ENCODE peak calls at places on chromosomes 2 and 18, in eight cellular contexts. One of them, this sample, is unnamed.

GRCh38 chr2:130183500-130184373 is 1.7 kb downstream of the MZT2B start:
- DNase-seq in epithelial cell of esophagus: no peak
- DNase-seq in fibroblast of lung: peak; percentile 33
- DNase-seq in choroid plexus epithelial cell: peak; percentile 59
- DNase-seq in activated T-helper 9 cell treated with anti-CD3 and anti-CD28 coated beads, Interleukin-2, amount 50 U/mL, for 16 hours: no peak
- DNase-seq in stimulated activated CD4-positive, alpha-beta T cell treated with anti-CD3 and anti-CD28 coated beads, Interleukin-15, amount 100 ng/mL, for 24 hours: no peak
- DNase-seq in activated T-cell treated with anti-CD3 and anti-CD28 coated beads for 24 hours: no peak
- DNase-seq in NCI-H345: no peak
- DNase-seq in this sample: no peak

GRCh38 chr2:100161940-100162620 is 19.7 kb upstream of the AFF3 start:
- DNase-seq in epithelial cell of esophagus: no peak
- DNase-seq in fibroblast of lung: no peak
- DNase-seq in choroid plexus epithelial cell: no peak
- DNase-seq in activated T-helper 9 cell treated with anti-CD3 and anti-CD28 coated beads, Interleukin-2, amount 50 U/mL, for 16 hours: no peak
- DNase-seq in stimulated activated CD4-positive, alpha-beta T cell treated with anti-CD3 and anti-CD28 coated beads, Interleukin-15, amount 100 ng/mL, for 24 hours: no peak
- DNase-seq in activated T-cell treated with anti-CD3 and anti-CD28 coated beads for 24 hours: no peak
- DNase-seq in NCI-H345: no peak
- DNase-seq in this sample: no peak

GRCh38 chr2:174794851-174795374 is 30.6 kb upstream of the CHRNA1 start:
- DNase-seq in epithelial cell of esophagus: no peak
- DNase-seq in fibroblast of lung: peak; percentile 40
- DNase-seq in choroid plexus epithelial cell: peak; percentile 40
- DNase-seq in activated T-helper 9 cell treated with anti-CD3 and anti-CD28 coated beads, Interleukin-2, amount 50 U/mL, for 16 hours: no peak
- DNase-seq in stimulated activated CD4-positive, alpha-beta T cell treated with anti-CD3 and anti-CD28 coated beads, Interleukin-15, amount 100 ng/mL, for 24 hours: peak; percentile 33
- DNase-seq in activated T-cell treated with anti-CD3 and anti-CD28 coated beads for 24 hours: no peak
- DNase-seq in NCI-H345: no peak
- DNase-seq in this sample: no peak

GRCh38 chr2:81481242-81481993 is 1176.9 kb upstream of the LRRTM1 start:
- DNase-seq in epithelial cell of esophagus: no peak
- DNase-seq in fibroblast of lung: no peak
- DNase-seq in choroid plexus epithelial cell: no peak
- DNase-seq in activated T-helper 9 cell treated with anti-CD3 and anti-CD28 coated beads, Interleukin-2, amount 50 U/mL, for 16 hours: no peak
- DNase-seq in stimulated activated CD4-positive, alpha-beta T cell treated with anti-CD3 and anti-CD28 coated beads, Interleukin-15, amount 100 ng/mL, for 24 hours: no peak
- DNase-seq in activated T-cell treated with anti-CD3 and anti-CD28 coated beads for 24 hours: no peak
- DNase-seq in NCI-H345: no peak
- DNase-seq in this sample: no peak

GRCh38 chr18:45370190-45371010 is 244.9 kb upstream of the SLC14A2 start:
- DNase-seq in epithelial cell of esophagus: no peak
- DNase-seq in fibroblast of lung: peak; percentile 18
- DNase-seq in choroid plexus epithelial cell: peak; percentile 1
- DNase-seq in activated T-helper 9 cell treated with anti-CD3 and anti-CD28 coated beads, Interleukin-2, amount 50 U/mL, for 16 hours: no peak
- DNase-seq in stimulated activated CD4-positive, alpha-beta T cell treated with anti-CD3 and anti-CD28 coated beads, Interleukin-15, amount 100 ng/mL, for 24 hours: no peak
- DNase-seq in activated T-cell treated with anti-CD3 and anti-CD28 coated beads for 24 hours: no peak
- DNase-seq in NCI-H345: peak; percentile 20
- DNase-seq in this sample: no peak

GRCh38 chr2:226223704-226224103 is 575.9 kb downstream of the IRS1 start:
- DNase-seq in epithelial cell of esophagus: no peak
- DNase-seq in fibroblast of lung: no peak
- DNase-seq in choroid plexus epithelial cell: no peak
- DNase-seq in activated T-helper 9 cell treated with anti-CD3 and anti-CD28 coated beads, Interleukin-2, amount 50 U/mL, for 16 hours: no peak
- DNase-seq in stimulated activated CD4-positive, alpha-beta T cell treated with anti-CD3 and anti-CD28 coated beads, Interleukin-15, amount 100 ng/mL, for 24 hours: no peak
- DNase-seq in activated T-cell treated with anti-CD3 and anti-CD28 coated beads for 24 hours: no peak
- DNase-seq in NCI-H345: no peak
- DNase-seq in this sample: no peak

GRCh38 chr2:54456526-54457325 is 599 bp downstream of the SPTBN1 start:
- DNase-seq in epithelial cell of esophagus: peak; percentile 24
- DNase-seq in fibroblast of lung: peak; percentile 47
- DNase-seq in choroid plexus epithelial cell: no peak
- DNase-seq in activated T-helper 9 cell treated with anti-CD3 and anti-CD28 coated beads, Interleukin-2, amount 50 U/mL, for 16 hours: no peak
- DNase-seq in stimulated activated CD4-positive, alpha-beta T cell treated with anti-CD3 and anti-CD28 coated beads, Interleukin-15, amount 100 ng/mL, for 24 hours: peak; percentile 30
- DNase-seq in activated T-cell treated with anti-CD3 and anti-CD28 coated beads for 24 hours: no peak
- DNase-seq in NCI-H345: peak; percentile 69
- DNase-seq in this sample: peak; percentile 44

GRCh38 chr2:143078106-143078505 is 51.1 kb upstream of the ARHGAP15 start:
- DNase-seq in epithelial cell of esophagus: no peak
- DNase-seq in fibroblast of lung: no peak
- DNase-seq in choroid plexus epithelial cell: no peak
- DNase-seq in activated T-helper 9 cell treated with anti-CD3 and anti-CD28 coated beads, Interleukin-2, amount 50 U/mL, for 16 hours: no peak
- DNase-seq in stimulated activated CD4-positive, alpha-beta T cell treated with anti-CD3 and anti-CD28 coated beads, Interleukin-15, amount 100 ng/mL, for 24 hours: no peak
- DNase-seq in activated T-cell treated with anti-CD3 and anti-CD28 coated beads for 24 hours: no peak
- DNase-seq in NCI-H345: no peak
- DNase-seq in this sample: no peak

GRCh38 chr2:150732064-150732463 is 244.6 kb upstream of the RND3 start:
- DNase-seq in epithelial cell of esophagus: peak; percentile 78
- DNase-seq in fibroblast of lung: peak; percentile 36
- DNase-seq in choroid plexus epithelial cell: peak; percentile 43
- DNase-seq in activated T-helper 9 cell treated with anti-CD3 and anti-CD28 coated beads, Interleukin-2, amount 50 U/mL, for 16 hours: no peak
- DNase-seq in stimulated activated CD4-positive, alpha-beta T cell treated with anti-CD3 and anti-CD28 coated beads, Interleukin-15, amount 100 ng/mL, for 24 hours: no peak
- DNase-seq in activated T-cell treated with anti-CD3 and anti-CD28 coated beads for 24 hours: no peak
- DNase-seq in NCI-H345: no peak
- DNase-seq in this sample: peak; percentile 51

This sample was measured in mammary epithelial cell.